ENCODE peak calls at places on chromosome 10, in four cellular contexts. C is HCT116, Z is SJCRH30, D is kidney. K is an unnamed sample. For H3K4me1, the result is how much of the 10 kb centered on the place peaks cover.

GRCh38 chr10:59865101-59865500 is 41.3 kb downstream of the CCDC6 start:
- DNase-seq in C (peak), Z (no peak), D (no peak), K (peak)

GRCh38 chr10:124408357-124408756 is 10.4 kb downstream of the OAT start:
- DNase-seq in C (no peak), Z (no peak), D (no peak), K (no peak)

GRCh38 chr10:15279236-15279635 is 91.9 kb downstream of the FAM171A1 start:
- DNase-seq in C (no peak), Z (no peak), D (no peak), K (no peak)

GRCh38 chr10:132455441-132455971 is 58.5 kb downstream of the PWWP2B start:
- DNase-seq in C (no peak), Z (no peak), D (peak), K (no peak)

GRCh38 chr10:125142946-125143345 is 17.4 kb downstream of the CTBP2 start:
- DNase-seq in C (no peak), Z (no peak), D (no peak), K (no peak)

GRCh38 chr10:22321156-22321711 is 335 bp downstream of the BMI1 start:
- DNase-seq in C (no peak), Z (peak), D (peak), K (peak)

GRCh38 chr10:122648599-122649428 is 50.8 kb downstream of the C10orf120 start:
- DNase-seq in C (peak), Z (peak), D (no peak), K (peak)

GRCh38 chr10:72574636-72575035 is 51.2 kb downstream of the MICU1 start:
- DNase-seq in C (no peak), Z (no peak), D (no peak), K (no peak)

GRCh38 chr10:29386347-29386999 is 97.6 kb downstream of the LYZL1 start:
- DNase-seq in C (no peak), Z (peak), D (no peak), K (no peak)

GRCh38 chr10:93777092-93777491 is 19.4 kb downstream of the LGI1 start:
- DNase-seq in C (no peak), Z (no peak), D (no peak), K (no peak)
- H3K27ac ChIP-seq in C (no peak), Z (no peak), D (no peak), K (no peak)

GRCh38 chr10:35369049-35369760 is 32.9 kb downstream of the CCNY start:
- DNase-seq in C (no peak), Z (peak), D (no peak), K (no peak)

GRCh38 chr10:35372329-35372728 is 36.0 kb downstream of the CCNY start:
- DNase-seq in C (no peak), Z (no peak), D (no peak), K (peak)

GRCh38 chr10:35375091-35375765 is 38.9 kb downstream of the CCNY start:
- DNase-seq in C (no peak), Z (no peak), D (no peak), K (peak)

GRCh38 chr10:35368485-35369048 is 32.3 kb downstream of the CCNY start:
- DNase-seq in C (no peak), Z (no peak), D (no peak), K (no peak)

GRCh38 chr10:35371731-35372130 is 35.4 kb downstream of the CCNY start:
- DNase-seq in C (no peak), Z (no peak), D (no peak), K (no peak)
- H3K4me1 ChIP-seq in C (under half), Z (under half), D (under half), K (under half)

GRCh38 chr10:3472705-3473078 is 300.1 kb upstream of the PITRM1 start:
- DNase-seq in C (no peak), Z (no peak), D (no peak), K (peak)

GRCh38 chr10:3474266-3474665 is 301.7 kb upstream of the PITRM1 start:
- DNase-seq in C (no peak), Z (no peak), D (no peak), K (no peak)

GRCh38 chr10:3471927-3472704 is 299.5 kb upstream of the PITRM1 start:
- DNase-seq in C (no peak), Z (no peak), D (no peak), K (peak)

GRCh38 chr10:3471497-3471896 is 298.9 kb upstream of the PITRM1 start:
- DNase-seq in C (no peak), Z (no peak), D (no peak), K (no peak)

DNA sequence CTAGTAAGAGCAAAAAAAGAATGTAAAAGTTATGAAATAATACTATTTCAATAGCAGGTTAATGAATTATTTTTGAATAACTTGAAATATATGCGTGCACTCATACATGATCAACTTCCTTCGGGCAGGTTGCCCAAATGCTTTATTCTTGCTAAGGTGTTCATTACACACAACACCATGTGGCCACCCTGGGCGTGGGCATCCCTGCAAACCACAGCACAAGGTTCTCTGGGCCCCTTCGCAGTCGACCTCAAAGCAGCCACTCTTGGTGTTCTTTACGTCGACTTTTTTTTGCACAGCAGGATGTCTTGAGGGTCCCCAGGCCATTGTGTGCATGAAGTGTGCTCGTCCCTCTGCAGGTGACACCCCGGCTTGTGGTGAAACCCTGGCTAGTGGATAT is 300.7 kb upstream of the PITRM1 start:
- DNase-seq in C (no peak), Z (no peak), D (no peak), K (no peak)
- H3K27ac ChIP-seq in C (no peak), Z (no peak), D (no peak), K (peak)

GRCh38 chr10:33498354-33498753 is 163.9 kb upstream of the NRP1 start:
- DNase-seq in C (no peak), Z (no peak), D (peak), K (no peak)

GRCh38 chr10:33497338-33497737 is 162.9 kb upstream of the NRP1 start:
- DNase-seq in C (no peak), Z (no peak), D (no peak), K (no peak)

GRCh38 chr10:33494694-33495093 is 160.2 kb upstream of the NRP1 start:
- DNase-seq in C (no peak), Z (no peak), D (no peak), K (no peak)

GRCh38 chr10:33494000-33494399 is 159.5 kb upstream of the NRP1 start:
- DNase-seq in C (no peak), Z (no peak), D (no peak), K (no peak)

DNA sequence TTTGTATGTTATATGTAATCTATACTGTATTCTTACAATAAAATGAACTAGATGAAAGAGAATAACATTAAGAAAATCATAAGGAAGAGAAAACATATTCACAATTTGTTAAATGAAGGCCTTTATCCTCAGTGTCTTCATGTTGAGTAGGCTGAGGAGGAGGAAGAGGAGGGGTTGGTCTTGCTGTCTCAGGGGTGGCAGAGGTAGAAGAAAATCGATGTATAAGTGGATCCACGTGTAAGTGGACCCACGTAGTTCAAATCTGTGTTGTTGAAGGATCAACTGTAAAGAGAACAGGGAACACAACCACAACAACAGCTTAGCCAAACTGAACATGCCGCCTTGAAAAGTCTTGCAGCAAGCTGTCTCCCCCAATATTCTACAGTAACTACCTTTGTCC is 161.6 kb upstream of the NRP1 start:
- DNase-seq in C (no peak), Z (no peak), D (no peak), K (no peak)
- H3K4me1 ChIP-seq in C (under half), Z (under half), D (under half), K (under half)

DNA sequence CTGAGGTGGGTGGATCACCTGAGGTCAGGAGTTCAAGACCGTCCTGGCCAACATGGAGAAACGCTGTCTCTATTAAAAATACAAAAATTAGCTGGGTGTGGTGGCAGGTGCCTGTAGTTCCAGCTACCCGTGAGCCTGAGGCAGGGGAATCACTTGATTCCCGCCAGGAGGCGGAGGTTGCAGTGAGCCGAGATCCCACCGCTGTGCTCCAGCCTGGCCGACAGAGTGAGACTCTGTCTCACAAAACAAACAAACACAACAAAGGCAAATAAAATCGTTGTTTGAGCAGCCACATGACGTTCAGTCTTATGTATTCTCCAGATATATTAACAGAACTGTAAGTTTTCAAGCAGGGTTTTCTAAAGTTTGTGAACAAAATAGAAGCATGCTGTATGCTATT is 122.3 kb upstream of the PITRM1 start:
- DNase-seq in C (no peak), Z (no peak), D (no peak), K (no peak)
- H3K27ac ChIP-seq in C (no peak), Z (no peak), D (no peak), K (no peak)

GRCh38 chr10:73857446-73857845 is 16.9 kb downstream of the CAMK2G start:
- DNase-seq in C (no peak), Z (no peak), D (no peak), K (no peak)

GRCh38 chr10:73860050-73860491 is 14.3 kb downstream of the CAMK2G start:
- DNase-seq in C (no peak), Z (no peak), D (no peak), K (no peak)

GRCh38 chr10:73858750-73859439 is 15.5 kb downstream of the CAMK2G start:
- DNase-seq in C (no peak), Z (no peak), D (no peak), K (no peak)

GRCh38 chr10:73858013-73858708 is 16.2 kb downstream of the CAMK2G start:
- DNase-seq in C (no peak), Z (no peak), D (no peak), K (no peak)

GRCh38 chr10:73859441-73860049 is 14.8 kb downstream of the CAMK2G start:
- DNase-seq in C (no peak), Z (no peak), D (no peak), K (no peak)
- H3K4me1 ChIP-seq in C (under half), Z (under half), D (under half), K (under half)

DNA sequence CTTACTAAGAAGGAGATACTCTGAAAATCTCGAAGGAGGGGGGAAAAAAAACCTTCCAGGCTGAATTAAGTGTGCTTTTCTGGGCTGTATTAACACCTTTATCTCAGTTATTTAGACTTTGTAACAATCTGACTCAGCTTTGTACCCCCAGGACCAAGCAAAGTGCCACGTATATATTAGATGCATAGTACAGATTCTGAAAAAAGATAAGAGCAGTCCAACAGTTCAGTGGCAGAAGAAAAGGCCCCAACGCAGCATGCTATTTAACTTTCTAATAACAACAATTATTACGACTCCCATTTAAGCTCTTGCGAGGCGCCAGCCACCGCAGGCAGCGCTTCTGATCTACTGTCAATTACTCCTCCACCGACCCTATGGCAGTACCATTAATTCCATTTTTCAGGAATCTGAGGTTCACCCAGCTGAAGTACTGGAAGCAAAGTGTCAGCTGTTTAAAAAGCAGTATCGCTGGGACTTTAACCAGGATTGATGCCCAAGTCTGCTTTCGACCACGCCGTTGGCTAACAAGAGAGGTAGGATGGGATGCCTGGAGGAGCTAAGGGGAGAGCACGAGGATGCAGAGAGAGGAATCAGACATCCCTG is 660 bp downstream of the LIPA start:
- DNase-seq in C (no peak), Z (peak), D (no peak), K (peak)
- H3K27ac ChIP-seq in C (peak), Z (no peak), D (peak), K (no peak)

DNA sequence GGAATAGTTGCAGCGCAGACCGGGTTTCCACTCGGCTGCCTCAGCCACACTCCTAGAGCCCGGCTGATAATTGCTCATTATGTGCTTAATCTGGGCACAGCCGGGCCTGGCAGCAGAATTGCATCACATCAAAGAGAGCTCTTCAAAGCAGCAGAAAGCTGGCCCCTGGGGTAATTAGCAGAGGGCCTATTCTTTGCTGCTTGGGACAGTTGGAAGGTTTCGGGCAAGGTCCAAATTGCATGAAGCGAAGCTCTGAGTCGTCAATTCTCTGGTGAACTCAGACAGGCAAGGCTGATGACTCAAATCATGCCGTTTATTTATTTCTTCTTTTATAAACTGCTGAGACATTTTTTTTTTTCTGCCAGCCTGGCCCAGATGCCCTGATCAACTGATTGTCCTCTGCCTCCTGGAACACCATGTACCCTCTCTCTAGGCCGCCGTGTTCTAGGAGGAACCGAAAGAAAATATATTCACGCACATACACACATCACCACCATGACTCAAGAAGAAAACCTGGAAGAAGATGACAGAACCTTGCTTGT is 242.2 kb downstream of the RAB11FIP2 start:
- DNase-seq in C (no peak), Z (no peak), D (peak), K (no peak)
- H3K4me1 ChIP-seq in C (under half), Z (under half), D (under half), K (under half)

GRCh38 chr10:69360485-69361302 is 56.0 kb downstream of the TACR2 start:
- DNase-seq in C (no peak), Z (no peak), D (no peak), K (peak)

GRCh38 chr10:69356187-69356586 is 60.5 kb downstream of the TACR2 start:
- DNase-seq in C (no peak), Z (no peak), D (no peak), K (no peak)

GRCh38 chr10:69359089-69360025 is 57.4 kb downstream of the TACR2 start:
- DNase-seq in C (no peak), Z (no peak), D (no peak), K (no peak)

GRCh38 chr10:69361303-69361614 is 55.5 kb downstream of the TACR2 start:
- DNase-seq in C (no peak), Z (no peak), D (no peak), K (no peak)

DNA sequence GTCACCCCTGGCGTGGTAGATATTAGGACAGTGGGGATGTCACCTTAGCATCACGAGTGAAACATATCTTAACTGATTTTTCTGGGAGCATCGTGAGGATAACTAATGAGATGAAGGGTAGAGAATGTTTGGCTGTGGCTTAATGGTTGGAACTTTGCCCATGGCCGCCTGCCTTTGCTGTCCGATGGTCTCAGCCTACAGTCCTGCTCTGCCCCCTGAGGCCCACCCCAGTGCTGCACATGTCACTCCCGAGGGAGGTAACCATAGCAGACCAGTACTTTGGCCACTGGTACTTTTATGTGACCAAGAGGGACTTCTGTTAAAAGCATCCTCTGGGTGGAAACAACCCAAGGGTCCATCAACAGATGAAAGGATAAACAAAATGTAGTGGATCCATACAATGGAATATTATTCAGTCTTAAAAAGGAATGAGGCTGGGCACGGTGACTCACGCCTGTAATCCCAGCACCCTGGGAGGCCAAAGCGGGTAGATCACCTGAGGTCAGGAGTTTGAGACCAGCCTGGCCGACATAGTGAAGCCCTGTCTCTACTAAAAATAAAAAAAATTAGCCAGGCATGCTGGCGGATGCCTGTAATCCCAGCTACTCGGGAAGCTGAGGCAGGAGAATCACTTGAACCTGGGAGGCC is 58.4 kb downstream of the TACR2 start:
- DNase-seq in C (no peak), Z (no peak), D (no peak), K (no peak)
- H3K27ac ChIP-seq in C (no peak), Z (no peak), D (no peak), K (no peak)

K was measured in foreskin keratinocyte.